ENCODE peak calls at places on chromosomes 12 and 14, in six cellular contexts. U is foreskin fibroblast, Q is activated B cell treated with CpG ODN at 0.5 μM for 24 hours, E is pancreas, O is H9, C is thoracic aorta. S is an unnamed sample.

GRCh38 chr14:64806862-64807495 is 72.7 kb downstream of the SPTB start:
- DNase-seq in U (no peak), Q (no peak), E (no peak), O (no peak), C (no peak), S (no peak)

GRCh38 chr14:75967866-75968265 is 13.9 kb downstream of the TGFB3 start:
- DNase-seq in U (no peak), Q (no peak), E (no peak), O (no peak), C (no peak), S (no peak)

GRCh38 chr14:104291123-104292000 is 153.0 kb downstream of the KIF26A start:
- DNase-seq in U (no peak), Q (no peak), E (no peak), O (peak), C (no peak), S (no peak)

GRCh38 chr12:78698747-78699146 is 165.8 kb upstream of the SYT1 start:
- DNase-seq in U (peak), Q (no peak), E (no peak), O (no peak), C (no peak), S (no peak)

GRCh38 chr14:72377016-72377415 is 444.8 kb downstream of the RGS6 start:
- DNase-seq in U (no peak), Q (no peak), E (no peak), O (no peak), C (no peak), S (no peak)

GRCh38 chr14:61456720-61457119 is 135.3 kb downstream of the PRKCH start:
- DNase-seq in U (peak), Q (peak), E (peak), O (peak), C (peak), S (peak)

GRCh38 chr14:25394356-25394755 is 344.4 kb upstream of the STXBP6 start:
- DNase-seq in U (no peak), Q (no peak), E (no peak), O (no peak), C (no peak), S (no peak)

GRCh38 chr14:39264558-39264957 is 30.8 kb downstream of the MIA2 start:
- DNase-seq in U (no peak), Q (no peak), E (no peak), O (no peak), C (no peak), S (no peak)

GRCh38 chr14:20803221-20803620 is 577 bp upstream of the RNASE1 start:
- DNase-seq in U (no peak), Q (no peak), E (no peak), O (peak), C (no peak), S (no peak)

GRCh38 chr12:14915736-14916135 is 22.6 kb downstream of the ERP27 start:
- DNase-seq in U (no peak), Q (no peak), E (no peak), O (no peak), C (no peak), S (no peak)

GRCh38 chr12:47882796-47883546 is 21.8 kb downstream of the VDR start:
- DNase-seq in U (no peak), Q (no peak), E (no peak), O (no peak), C (no peak), S (no peak)

GRCh38 chr14:77485901-77486678 is 12.5 kb downstream of the ISM2 start:
- DNase-seq in U (peak), Q (no peak), E (no peak), O (no peak), C (no peak), S (no peak)

GRCh38 chr12:18595406-18595805 is 142.4 kb downstream of the PLCZ1 start:
- DNase-seq in U (peak), Q (no peak), E (no peak), O (no peak), C (no peak), S (no peak)

GRCh38 chr12:54047964-54048303 is 5.7 kb upstream of the HOXC4 start:
- DNase-seq in U (no peak), Q (no peak), E (no peak), O (no peak), C (no peak), S (no peak)

GRCh38 chr12:53578783-53579182 is 47.4 kb downstream of the ATF7 start:
- DNase-seq in U (no peak), Q (no peak), E (no peak), O (peak), C (no peak), S (no peak)

GRCh38 chr14:89017417-89017816 is 193.0 kb downstream of the TTC8 start:
- DNase-seq in U (no peak), Q (no peak), E (no peak), O (no peak), C (no peak), S (no peak)

GRCh38 chr12:65858831-65859230 is 34.5 kb downstream of the HMGA2 start:
- DNase-seq in U (peak), Q (no peak), E (no peak), O (no peak), C (no peak), S (no peak)

GRCh38 chr14:55512421-55512820 is 67.6 kb upstream of the KTN1 start:
- DNase-seq in U (peak), Q (no peak), E (no peak), O (no peak), C (no peak), S (no peak)

GRCh38 chr12:54996235-54996634 is 11.7 kb upstream of the TESPA1 start:
- DNase-seq in U (no peak), Q (no peak), E (no peak), O (no peak), C (no peak), S (no peak)

GRCh38 chr12:54891717-54892478 is 37.6 kb downstream of the MUCL1 start:
- DNase-seq in U (no peak), Q (no peak), E (no peak), O (no peak), C (no peak), S (no peak)

GRCh38 chr12:45042599-45042998 is 8.3 kb downstream of the DBX2 start:
- DNase-seq in U (no peak), Q (no peak), E (no peak), O (no peak), C (no peak), S (no peak)

GRCh38 chr14:54085137-54085810 is 128.6 kb upstream of the BMP4 start:
- DNase-seq in U (no peak), Q (no peak), E (no peak), O (no peak), C (no peak), S (no peak)

GRCh38 chr12:90024261-90024660 is 315.6 kb upstream of the ATP2B1 start:
- DNase-seq in U (peak), Q (no peak), E (no peak), O (no peak), C (no peak), S (no peak)

GRCh38 chr12:56257491-56258067 is 605 bp downstream of the ANKRD52 start:
- DNase-seq in U (peak), Q (no peak), E (no peak), O (peak), C (no peak), S (no peak)

GRCh38 chr14:92389598-92390126 is 66.7 kb downstream of the SLC24A4 start:
- DNase-seq in U (no peak), Q (no peak), E (no peak), O (no peak), C (no peak), S (no peak)

GRCh38 chr12:52534482-52534881 is 14.3 kb upstream of the KRT5 start:
- DNase-seq in U (no peak), Q (no peak), E (no peak), O (no peak), C (no peak), S (no peak)
- TF ChIP-seq CTCF in U (no peak), Q (no peak), E (no peak), O (peak), C (no peak), S (no peak)

GRCh38 chr14:58638231-58639205 is 756 bp downstream of the DACT1 start:
- DNase-seq in U (peak), Q (no peak), E (peak), O (peak), C (no peak), S (no peak)
- TF ChIP-seq CTCF in U (no peak), Q (no peak), E (no peak), O (no peak), C (peak), S (no peak)

DNA sequence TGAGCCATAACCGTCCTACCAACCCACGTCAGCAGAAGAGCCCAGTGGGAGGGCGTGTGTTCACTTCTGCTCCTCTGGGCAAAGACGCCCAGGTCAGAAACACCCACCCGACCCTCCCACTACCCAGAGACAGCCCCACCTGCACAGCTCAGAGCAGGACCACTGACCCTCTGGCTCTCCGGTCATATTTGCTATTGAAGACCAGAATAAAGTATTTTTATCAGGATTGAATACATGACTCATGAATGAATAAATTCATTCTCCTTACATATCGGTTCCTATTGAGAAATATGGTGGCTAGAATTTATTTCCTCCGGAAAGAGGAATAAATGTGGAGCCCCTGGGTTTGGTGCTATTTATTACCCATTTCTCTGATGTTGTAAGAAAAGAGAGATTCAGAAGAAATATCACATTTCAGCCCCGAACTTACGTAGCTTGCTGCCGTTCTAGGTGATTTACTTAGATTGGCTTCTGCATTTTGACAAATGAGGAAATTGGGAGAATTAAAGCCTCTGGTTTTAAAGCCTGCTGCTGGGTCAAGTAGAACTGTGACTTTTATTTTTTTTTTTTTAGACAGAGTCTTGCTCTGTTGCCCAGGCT is 36.4 kb upstream of the P2RX7 start:
- DNase-seq in U (no peak), Q (no peak), E (no peak), O (no peak), C (no peak), S (no peak)
- TF ChIP-seq CTCF in U (no peak), Q (no peak), E (no peak), O (no peak), C (no peak), S (no peak)

GRCh38 chr12:131388164-131388795 is 322.6 kb upstream of the SFSWAP start:
- DNase-seq in U (no peak), Q (no peak), E (no peak), O (no peak), C (no peak), S (no peak)

GRCh38 chr12:131391399-131391798 is 319.5 kb upstream of the SFSWAP start:
- DNase-seq in U (no peak), Q (no peak), E (no peak), O (no peak), C (no peak), S (no peak)

GRCh38 chr12:131387281-131388163 is 323.4 kb upstream of the SFSWAP start:
- DNase-seq in U (no peak), Q (no peak), E (no peak), O (no peak), C (no peak), S (no peak)

GRCh38 chr12:131389051-131390013 is 321.6 kb upstream of the SFSWAP start:
- DNase-seq in U (no peak), Q (no peak), E (no peak), O (no peak), C (no peak), S (no peak)

DNA sequence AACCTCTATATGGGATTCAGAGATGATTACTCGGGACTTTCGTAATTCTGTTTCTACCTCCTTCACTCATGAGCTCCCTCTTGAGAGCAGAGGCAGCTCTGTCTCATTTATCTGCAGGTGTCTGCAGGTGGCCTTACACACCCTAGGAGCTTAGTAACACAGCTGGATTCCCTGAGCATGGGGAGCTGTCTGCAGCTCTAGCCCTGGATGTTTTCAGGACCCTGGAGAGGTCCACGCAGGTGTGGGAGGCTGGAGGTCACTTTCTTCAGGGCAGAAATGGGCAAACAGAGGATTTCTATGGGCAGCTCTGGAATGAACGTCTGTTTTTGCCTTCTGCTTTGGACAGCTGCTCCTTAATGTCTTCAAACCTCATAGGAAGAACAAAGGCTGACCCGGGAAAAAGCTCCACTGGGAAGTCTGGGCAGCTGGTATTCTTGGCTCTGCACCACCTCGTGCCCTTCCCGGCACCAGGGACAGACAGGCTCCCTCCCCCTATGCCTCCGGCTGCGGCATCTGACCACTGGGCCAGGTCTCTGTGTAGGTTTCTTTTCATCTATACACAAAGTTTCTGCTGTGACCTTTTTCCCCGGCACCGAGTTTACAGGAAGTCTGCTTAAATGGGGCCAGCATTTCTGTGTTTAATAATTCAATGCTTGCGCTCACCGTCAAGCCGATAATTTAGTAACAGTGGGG is 320.3 kb upstream of the SFSWAP start:
- DNase-seq in U (no peak), Q (no peak), E (no peak), O (peak), C (no peak), S (no peak)
- TF ChIP-seq CTCF in U (no peak), Q (no peak), E (no peak), O (peak), C (no peak), S (no peak)

GRCh38 chr14:100747021-100747586 is 20.4 kb downstream of the DLK1 start:
- DNase-seq in U (peak), Q (no peak), E (no peak), O (peak), C (no peak), S (no peak)
- TF ChIP-seq CTCF in U (no peak), Q (no peak), E (no peak), O (no peak), C (no peak), S (no peak)

DNA sequence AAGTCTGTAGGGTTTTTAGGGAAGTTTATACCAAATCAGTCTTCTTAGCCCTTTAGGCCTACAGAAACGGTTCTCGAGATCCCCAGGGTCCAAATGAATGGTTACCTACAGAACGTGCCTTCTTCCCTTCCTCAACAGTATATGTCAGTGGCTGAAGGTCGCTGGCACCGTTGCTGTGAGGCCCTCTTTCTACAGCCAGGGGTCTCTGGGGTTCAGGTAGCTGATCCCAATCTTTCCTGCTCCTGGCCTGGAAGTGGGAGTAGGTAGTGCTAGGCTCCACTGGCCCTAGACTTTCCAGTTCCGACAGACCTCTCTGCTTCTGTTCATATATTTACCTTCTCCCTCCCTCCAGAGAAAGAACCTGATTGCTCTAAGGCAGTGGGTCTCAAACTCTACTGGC is 6.4 kb upstream of the EGLN3 start:
- DNase-seq in U (no peak), Q (no peak), E (no peak), O (no peak), C (no peak), S (no peak)
- TF ChIP-seq CTCF in U (no peak), Q (no peak), E (no peak), O (no peak), C (no peak), S (no peak)

GRCh38 chr12:109995366-109995702 is 834 bp downstream of the GIT2 start:
- DNase-seq in U (no peak), Q (no peak), E (no peak), O (no peak), C (no peak), S (no peak)

GRCh38 chr12:109994262-109995175 is 1.6 kb downstream of the GIT2 start:
- DNase-seq in U (no peak), Q (no peak), E (no peak), O (no peak), C (no peak), S (no peak)

GRCh38 chr12:109996483-109996853 is 300 bp upstream of the GIT2 start:
- DNase-seq in U (no peak), Q (no peak), E (no peak), O (no peak), C (no peak), S (no peak)

GRCh38 chr12:109997393-109997792 is 1.2 kb upstream of the GIT2 start:
- DNase-seq in U (no peak), Q (no peak), E (no peak), O (no peak), C (no peak), S (no peak)

GRCh38 chr12:109995703-109996482 is at the start of gene GIT2:
- DNase-seq in U (peak), Q (peak), E (peak), O (peak), C (peak), S (peak)
- TF ChIP-seq CTCF in U (no peak), Q (no peak), E (no peak), O (no peak), C (no peak), S (no peak)

GRCh38 chr12:9113296-9113986 is 2.3 kb downstream of the A2M start:
- DNase-seq in U (no peak), Q (no peak), E (no peak), O (no peak), C (no peak), S (no peak)
- TF ChIP-seq CTCF in U (no peak), Q (no peak), E (no peak), O (no peak), C (no peak), S (no peak)

DNA sequence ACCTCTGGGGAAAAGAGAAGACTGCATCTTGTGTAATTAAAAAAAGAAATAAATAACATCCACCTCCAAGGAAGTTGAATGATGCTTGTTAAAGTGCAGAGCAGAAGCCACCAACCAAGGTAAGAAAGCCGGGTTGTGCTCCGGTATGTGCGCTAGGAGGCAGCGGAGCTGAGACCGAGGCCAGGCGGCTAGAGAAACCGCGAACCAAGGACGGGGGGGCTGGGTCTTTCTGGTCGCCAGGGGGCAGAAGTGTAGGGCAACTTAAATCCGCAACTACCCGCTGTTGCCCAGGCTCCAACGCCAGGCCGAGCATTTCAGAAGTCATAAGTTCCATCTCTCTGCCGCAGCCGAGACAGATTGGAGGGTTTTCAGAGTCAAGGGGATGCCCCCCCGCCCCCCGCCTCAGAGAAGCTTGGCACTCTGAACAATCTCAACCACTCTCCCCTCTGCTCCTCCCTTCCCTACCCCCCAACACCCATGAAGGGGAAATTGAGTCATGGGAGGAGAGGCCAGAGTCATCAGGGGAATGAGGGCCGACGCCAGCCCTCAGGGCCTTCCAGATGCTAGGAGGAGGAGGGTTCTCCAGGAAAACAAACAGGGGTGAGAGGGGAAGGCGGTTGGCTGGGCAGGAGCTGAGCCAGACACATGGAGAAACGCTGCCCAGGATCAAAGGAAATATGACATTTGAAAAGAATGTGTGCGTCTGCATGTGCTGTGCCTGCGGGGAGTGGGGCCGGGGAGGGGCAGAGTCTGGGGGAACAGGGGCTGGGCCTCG is 2.2 kb upstream of the NFATC4 start:
- DNase-seq in U (peak), Q (peak), E (peak), O (peak), C (peak), S (peak)
- TF ChIP-seq CTCF in U (peak), Q (no peak), E (peak), O (peak), C (peak), S (peak)

GRCh38 chr12:3797649-3798048 is 44.7 kb upstream of the CRACR2A start:
- DNase-seq in U (peak), Q (no peak), E (no peak), O (no peak), C (no peak), S (no peak)
- TF ChIP-seq CTCF in U (no peak), Q (no peak), E (no peak), O (peak), C (no peak), S (no peak)

S was measured in omental fat pad.